ENCODE peak calls at places on chromosomes 16 and 17, in six cellular contexts. C, A, U, T, S and X are unnamed samples.

GRCh38 chr16:31050280-31051030 is 17.1 kb downstream of the STX4 start:
- DNase-seq in T (no peak), S (no peak), C (no peak), U (no peak), A (no peak), X (no peak)

GRCh38 chr16:83023640-83024039 is 396.9 kb downstream of the CDH13 start:
- DNase-seq in T (no peak), A (no peak), S (no peak), C (no peak), U (no peak), X (no peak)

GRCh38 chr16:1825864-1826690 is 548 bp downstream of the HAGH start:
- DNase-seq in U (no peak), T (no peak), C (peak), S (peak), A (peak), X (peak)

GRCh38 chr17:67751101-67752074 is 33.7 kb downstream of the NOL11 start:
- DNase-seq in U (peak), A (no peak), C (no peak), T (no peak), S (no peak), X (no peak)

GRCh38 chr16:53784312-53784711 is 80.4 kb downstream of the FTO start:
- DNase-seq in T (no peak), A (no peak), S (no peak), C (no peak), U (no peak), X (no peak)

GRCh38 chr17:82110298-82110697 is 12.3 kb upstream of the FASN start:
- DNase-seq in A (no peak), C (no peak), T (no peak), S (no peak), U (no peak), X (no peak)

GRCh38 chr16:54687043-54687655 is 243.5 kb upstream of the IRX5 start:
- DNase-seq in T (no peak), A (no peak), S (no peak), U (no peak), C (no peak), X (no peak)

GRCh38 chr17:65231662-65232335 is 94.6 kb downstream of the RGS9 start:
- DNase-seq in C (peak), A (peak), T (peak), U (no peak), S (no peak), X (no peak)

GRCh38 chr17:48618366-48618896 is 3.3 kb upstream of the HOXB8 start:
- DNase-seq in U (peak), T (peak), C (peak), A (peak), S (peak), X (peak)

GRCh38 chr17:2123467-2124251 is 68.8 kb downstream of the HIC1 start:
- DNase-seq in A (peak), S (no peak), U (no peak), C (no peak), T (peak), X (no peak)

GRCh38 chr17:78430892-78431691 is 52.6 kb downstream of the PGS1 start:
- DNase-seq in T (no peak), A (no peak), C (no peak), U (no peak), S (no peak), X (no peak)

GRCh38 chr16:11306997-11307638 is 26.0 kb upstream of the PRM1 start:
- DNase-seq in S (no peak), T (no peak), U (no peak), A (no peak), C (no peak), X (no peak)

GRCh38 chr16:65825191-65825856 is 541.2 kb upstream of the CDH5 start:
- DNase-seq in S (no peak), U (no peak), A (no peak), C (no peak), T (no peak), X (no peak)

GRCh38 chr16:56849690-56850680 is 15.0 kb upstream of the SLC12A3 start:
- DNase-seq in C (no peak), S (no peak), A (peak), T (no peak), U (no peak), X (no peak)

GRCh38 chr17:67652433-67652832 is 65.3 kb upstream of the NOL11 start:
- DNase-seq in U (no peak), T (no peak), A (no peak), S (no peak), C (no peak), X (no peak)

GRCh38 chr17:8287651-8288335 is 677 bp upstream of the RANGRF start:
- DNase-seq in U (no peak), S (no peak), A (no peak), C (no peak), T (no peak), X (no peak)

GRCh38 chr17:76383645-76384221 is 676 bp upstream of the SPHK1 start:
- DNase-seq in C (no peak), A (peak), S (peak), U (no peak), T (peak), X (no peak)

GRCh38 chr16:7746971-7747370 is 414.3 kb downstream of the RBFOX1 start:
- DNase-seq in U (no peak), S (no peak), C (no peak), A (no peak), T (no peak), X (no peak)

GRCh38 chr17:59399914-59400313 is 68.5 kb downstream of the YPEL2 start:
- DNase-seq in T (no peak), U (no peak), C (no peak), S (no peak), A (no peak), X (no peak)

GRCh38 chr17:28665994-28666393 is 4.0 kb downstream of the SUPT6H start:
- DNase-seq in A (no peak), C (no peak), T (no peak), S (no peak), U (no peak), X (no peak)

GRCh38 chr16:76946879-76947278 is 244.1 kb upstream of the MON1B start:
- DNase-seq in C (no peak), T (peak), U (no peak), S (no peak), A (peak), X (no peak)

GRCh38 chr17:7867881-7868329 is 10.1 kb downstream of the CYB5D1 start:
- DNase-seq in A (no peak), C (no peak), U (no peak), T (no peak), S (no peak), X (no peak)

GRCh38 chr17:17538417-17539391 is 42.5 kb upstream of the RASD1 start:
- DNase-seq in U (no peak), S (no peak), A (peak), T (no peak), C (no peak), X (no peak)

GRCh38 chr16:80973991-80974390 is 32.7 kb downstream of the CMC2 start:
- DNase-seq in U (no peak), C (no peak), T (no peak), A (no peak), S (no peak), X (no peak)

GRCh38 chr16:50841081-50841886 is 99.4 kb downstream of the CYLD start:
- DNase-seq in C (peak), A (peak), U (peak), T (peak), S (peak), X (no peak)

GRCh38 chr16:55282441-55282840 is 41.6 kb upstream of the IRX6 start:
- DNase-seq in A (no peak), C (no peak), U (no peak), S (no peak), T (no peak), X (no peak)

GRCh38 chr16:56649820-56650219 is 1.9 kb upstream of the MT1B start:
- DNase-seq in U (no peak), T (no peak), S (no peak), C (no peak), A (no peak), X (no peak)

GRCh38 chr16:66849543-66849942 is 5.3 kb downstream of the CA7 start:
- DNase-seq in S (no peak), C (no peak), A (no peak), T (no peak), U (no peak), X (no peak)

GRCh38 chr16:9000664-9001063 is 37.0 kb upstream of the USP7 start:
- DNase-seq in C (no peak), A (no peak), U (no peak), S (no peak), T (no peak), X (no peak)

GRCh38 chr17:8900626-8901585 is 33.4 kb upstream of the PIK3R6 start:
- DNase-seq in S (no peak), A (no peak), U (no peak), T (peak), C (no peak), X (no peak)